ENCODE peak calls at places on chromosomes 4 and X, in five cellular contexts. One of them, this sample, is unnamed.

GRCh38 chrX:155333701-155334100 is 713 bp downstream of the CLIC2 start:
- DNase-seq in kidney: no peak
- DNase-seq in progenitor cell of endocrine pancreas: no peak
- DNase-seq in mammary epithelial cell: no peak
- DNase-seq in breast epithelium: no peak
- DNase-seq in this sample: no peak

GRCh38 chr4:23084559-23085248 is 392.0 kb downstream of the GBA3 start:
- DNase-seq in kidney: no peak
- DNase-seq in progenitor cell of endocrine pancreas: no peak
- DNase-seq in mammary epithelial cell: no peak
- DNase-seq in breast epithelium: no peak
- DNase-seq in this sample: no peak

GRCh38 chrX:129427267-129427666 is 96.0 kb downstream of the SMARCA1 start:
- DNase-seq in kidney: peak; percentile 42
- DNase-seq in progenitor cell of endocrine pancreas: no peak
- DNase-seq in mammary epithelial cell: no peak
- DNase-seq in breast epithelium: no peak
- DNase-seq in this sample: no peak

GRCh38 chr4:172705565-172705964 is 463.0 kb upstream of the GALNT7 start:
- DNase-seq in kidney: no peak
- DNase-seq in progenitor cell of endocrine pancreas: no peak
- DNase-seq in mammary epithelial cell: no peak
- DNase-seq in breast epithelium: no peak
- DNase-seq in this sample: no peak

GRCh38 chrX:18360867-18361266 is 6.4 kb upstream of the SCML2 start:
- DNase-seq in kidney: no peak
- DNase-seq in progenitor cell of endocrine pancreas: no peak
- DNase-seq in mammary epithelial cell: peak; percentile 3
- DNase-seq in breast epithelium: no peak
- DNase-seq in this sample: no peak

GRCh38 chr4:85929926-85930325 is 429.9 kb downstream of the MAPK10 start:
- DNase-seq in kidney: peak; percentile 89
- DNase-seq in progenitor cell of endocrine pancreas: no peak
- DNase-seq in mammary epithelial cell: peak; percentile 3
- DNase-seq in breast epithelium: no peak
- DNase-seq in this sample: no peak

GRCh38 chrX:130125090-130125489 is 14.8 kb upstream of the ELF4 start:
- DNase-seq in kidney: no peak
- DNase-seq in progenitor cell of endocrine pancreas: no peak
- DNase-seq in mammary epithelial cell: peak; percentile 92
- DNase-seq in breast epithelium: peak; percentile 29
- DNase-seq in this sample: no peak

GRCh38 chr4:2591189-2591588 is 54.7 kb downstream of the FAM193A start:
- DNase-seq in kidney: no peak
- DNase-seq in progenitor cell of endocrine pancreas: no peak
- DNase-seq in mammary epithelial cell: no peak
- DNase-seq in breast epithelium: no peak
- DNase-seq in this sample: no peak

GRCh38 chr4:31086771-31087330 is 366.7 kb downstream of the PCDH7 start:
- DNase-seq in kidney: no peak
- DNase-seq in progenitor cell of endocrine pancreas: no peak
- DNase-seq in mammary epithelial cell: no peak
- DNase-seq in breast epithelium: no peak
- DNase-seq in this sample: no peak

GRCh38 chrX:13899607-13900006 is 82.7 kb upstream of the GPM6B start:
- DNase-seq in kidney: no peak
- DNase-seq in progenitor cell of endocrine pancreas: no peak
- DNase-seq in mammary epithelial cell: peak; percentile 98
- DNase-seq in breast epithelium: peak; percentile 72
- DNase-seq in this sample: no peak

GRCh38 chr4:135418353-135418752 is 1216.8 kb upstream of the PABPC4L start:
- DNase-seq in kidney: no peak
- DNase-seq in progenitor cell of endocrine pancreas: no peak
- DNase-seq in mammary epithelial cell: no peak
- DNase-seq in breast epithelium: no peak
- DNase-seq in this sample: no peak

GRCh38 chr4:108148316-108148715 is 20.4 kb downstream of the LEF1 start:
- DNase-seq in kidney: no peak
- DNase-seq in progenitor cell of endocrine pancreas: no peak
- DNase-seq in mammary epithelial cell: no peak
- DNase-seq in breast epithelium: no peak
- DNase-seq in this sample: no peak

GRCh38 chr4:88008133-88008621 is 742 bp downstream of the PKD2 start:
- DNase-seq in kidney: peak; percentile 82
- DNase-seq in progenitor cell of endocrine pancreas: peak; percentile 34
- DNase-seq in mammary epithelial cell: peak; percentile 64
- DNase-seq in breast epithelium: no peak
- DNase-seq in this sample: no peak

GRCh38 chrX:141341743-141342142 is 99.4 kb upstream of the SPANXC start:
- DNase-seq in kidney: no peak
- DNase-seq in progenitor cell of endocrine pancreas: no peak
- DNase-seq in mammary epithelial cell: no peak
- DNase-seq in breast epithelium: no peak
- DNase-seq in this sample: no peak

GRCh38 chr4:5138389-5138788 is 87.1 kb downstream of the STK32B start:
- DNase-seq in kidney: no peak
- DNase-seq in progenitor cell of endocrine pancreas: no peak
- DNase-seq in mammary epithelial cell: no peak
- DNase-seq in breast epithelium: no peak
- DNase-seq in this sample: no peak

GRCh38 chr4:2363056-2363719 is 55.3 kb downstream of the ZFYVE28 start:
- DNase-seq in kidney: peak; percentile 55
- DNase-seq in progenitor cell of endocrine pancreas: no peak
- DNase-seq in mammary epithelial cell: no peak
- DNase-seq in breast epithelium: no peak
- DNase-seq in this sample: no peak

GRCh38 chrX:112642349-112642748 is 37.4 kb downstream of the LHFPL1 start:
- DNase-seq in kidney: no peak
- DNase-seq in progenitor cell of endocrine pancreas: peak; percentile 26
- DNase-seq in mammary epithelial cell: peak; percentile 43
- DNase-seq in breast epithelium: peak; percentile 18
- DNase-seq in this sample: no peak

GRCh38 chr4:180086480-180087170 is 2156.6 kb upstream of the TENM3 start:
- DNase-seq in kidney: no peak
- DNase-seq in progenitor cell of endocrine pancreas: no peak
- DNase-seq in mammary epithelial cell: no peak
- DNase-seq in breast epithelium: no peak
- DNase-seq in this sample: no peak

GRCh38 chr4:34486964-34487363 is 1757.3 kb downstream of the ARAP2 start:
- DNase-seq in kidney: no peak
- DNase-seq in progenitor cell of endocrine pancreas: no peak
- DNase-seq in mammary epithelial cell: no peak
- DNase-seq in breast epithelium: no peak
- DNase-seq in this sample: no peak

GRCh38 chrX:135345328-135345645 is 36.0 kb downstream of the ETDC start:
- DNase-seq in kidney: no peak
- DNase-seq in progenitor cell of endocrine pancreas: no peak
- DNase-seq in mammary epithelial cell: peak; percentile 29
- DNase-seq in breast epithelium: no peak
- DNase-seq in this sample: no peak

GRCh38 chr4:39205476-39205875 is 23.1 kb downstream of the WDR19 start:
- DNase-seq in kidney: no peak
- DNase-seq in progenitor cell of endocrine pancreas: no peak
- DNase-seq in mammary epithelial cell: no peak
- DNase-seq in breast epithelium: no peak
- DNase-seq in this sample: no peak

GRCh38 chr4:188196134-188196735 is 57.0 kb downstream of the TRIML1 start:
- DNase-seq in kidney: no peak
- DNase-seq in progenitor cell of endocrine pancreas: no peak
- DNase-seq in mammary epithelial cell: no peak
- DNase-seq in breast epithelium: no peak
- DNase-seq in this sample: peak; percentile 54

GRCh38 chrX:56947695-56948094 is 47.6 kb downstream of the SPIN3 start:
- DNase-seq in kidney: no peak
- DNase-seq in progenitor cell of endocrine pancreas: no peak
- DNase-seq in mammary epithelial cell: peak; percentile 48
- DNase-seq in breast epithelium: no peak
- DNase-seq in this sample: no peak

GRCh38 chrX:9392445-9392844 is 72.4 kb upstream of the TBL1X start:
- DNase-seq in kidney: no peak
- DNase-seq in progenitor cell of endocrine pancreas: no peak
- DNase-seq in mammary epithelial cell: no peak
- DNase-seq in breast epithelium: no peak
- DNase-seq in this sample: no peak

GRCh38 chr4:184424993-184425758 is 49.2 kb downstream of the IRF2 start:
- DNase-seq in kidney: no peak
- DNase-seq in progenitor cell of endocrine pancreas: no peak
- DNase-seq in mammary epithelial cell: peak; percentile 61
- DNase-seq in breast epithelium: peak; percentile 25
- DNase-seq in this sample: no peak

GRCh38 chr4:63302078-63302477 is 1107.2 kb downstream of the TECRL start:
- DNase-seq in kidney: no peak
- DNase-seq in progenitor cell of endocrine pancreas: no peak
- DNase-seq in mammary epithelial cell: no peak
- DNase-seq in breast epithelium: no peak
- DNase-seq in this sample: no peak

DNA sequence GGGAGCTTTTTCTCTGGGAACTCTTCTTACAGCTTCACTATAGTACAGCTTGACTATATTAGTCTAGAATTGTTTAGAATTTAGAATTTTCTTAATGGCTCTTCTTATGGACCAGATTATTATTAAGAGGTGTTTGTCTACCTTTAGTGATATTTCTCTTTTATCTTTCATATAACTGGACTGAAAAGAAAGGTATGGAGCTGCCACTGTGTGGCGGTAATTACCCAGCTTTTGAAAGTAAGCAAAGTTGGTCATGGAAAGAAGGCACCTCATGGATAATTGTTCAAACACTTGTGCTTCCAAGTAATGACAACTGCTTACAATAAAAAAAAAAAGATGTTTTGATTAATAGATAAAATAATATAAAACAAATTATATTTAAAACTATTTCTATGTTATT is 1112.5 kb downstream of the TECRL start:
- DNase-seq in kidney: no peak
- DNase-seq in progenitor cell of endocrine pancreas: no peak
- DNase-seq in mammary epithelial cell: no peak
- DNase-seq in breast epithelium: no peak
- DNase-seq in this sample: no peak
- TF ChIP-seq CTCF in kidney: no peak
- TF ChIP-seq CTCF in progenitor cell of endocrine pancreas: peak; percentile 47
- TF ChIP-seq CTCF in mammary epithelial cell: no peak
- TF ChIP-seq CTCF in breast epithelium: no peak
- TF ChIP-seq CTCF in this sample: peak; percentile 28

GRCh38 chr4:140233811-140234696 is 80.1 kb upstream of the MAML3 start:
- DNase-seq in kidney: no peak
- DNase-seq in progenitor cell of endocrine pancreas: no peak
- DNase-seq in mammary epithelial cell: no peak
- DNase-seq in breast epithelium: no peak
- DNase-seq in this sample: no peak
- TF ChIP-seq CTCF in kidney: no peak
- TF ChIP-seq CTCF in progenitor cell of endocrine pancreas: no peak
- TF ChIP-seq CTCF in mammary epithelial cell: no peak
- TF ChIP-seq CTCF in breast epithelium: no peak
- TF ChIP-seq CTCF in this sample: no peak

DNA sequence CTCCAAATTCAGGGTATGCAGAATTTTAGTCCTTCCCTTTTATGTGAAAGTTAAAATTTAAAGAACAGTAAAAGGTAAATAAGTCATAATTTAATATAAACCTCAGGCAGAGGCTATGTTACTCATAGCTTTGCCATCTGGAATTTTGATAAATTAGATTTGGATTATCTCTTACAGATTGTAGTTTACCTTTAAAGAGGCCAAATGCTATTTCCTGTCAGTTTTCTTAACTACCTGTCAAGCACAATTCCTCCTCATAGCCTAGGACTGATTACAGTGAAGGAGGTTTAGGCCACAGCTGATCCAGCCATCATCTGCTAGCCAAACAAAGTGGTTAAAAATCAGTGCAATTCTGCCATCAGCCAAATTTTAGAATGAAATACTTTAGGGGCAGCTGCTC is 128.1 kb downstream of the MFAP3L start:
- DNase-seq in kidney: no peak
- DNase-seq in progenitor cell of endocrine pancreas: no peak
- DNase-seq in mammary epithelial cell: no peak
- DNase-seq in breast epithelium: no peak
- DNase-seq in this sample: no peak
- TF ChIP-seq CTCF in kidney: no peak
- TF ChIP-seq CTCF in progenitor cell of endocrine pancreas: no peak
- TF ChIP-seq CTCF in mammary epithelial cell: no peak
- TF ChIP-seq CTCF in breast epithelium: no peak
- TF ChIP-seq CTCF in this sample: no peak

DNA sequence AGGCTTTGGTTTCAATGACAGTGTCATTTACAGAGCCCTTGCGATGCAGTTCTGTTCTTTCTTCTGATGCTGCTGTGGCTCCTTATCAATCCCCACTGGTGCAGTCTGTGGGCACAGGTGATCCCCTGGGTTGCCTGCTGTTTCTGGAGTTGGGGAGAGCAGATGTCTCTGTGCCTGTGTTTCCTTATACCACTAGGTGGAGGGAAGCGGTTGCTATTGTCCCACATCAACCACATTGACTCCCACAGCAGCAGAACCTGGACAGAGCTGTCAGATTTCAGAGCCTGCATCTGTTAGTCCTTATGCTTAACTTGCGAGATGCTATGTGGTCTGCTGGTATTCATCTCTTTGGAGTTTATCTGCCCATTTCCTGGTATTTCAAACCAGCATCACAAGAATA is 57.7 kb downstream of the NEIL3 start:
- DNase-seq in kidney: no peak
- DNase-seq in progenitor cell of endocrine pancreas: no peak
- DNase-seq in mammary epithelial cell: peak; percentile 12
- DNase-seq in breast epithelium: no peak
- DNase-seq in this sample: no peak
- TF ChIP-seq CTCF in kidney: no peak
- TF ChIP-seq CTCF in progenitor cell of endocrine pancreas: peak; percentile 37
- TF ChIP-seq CTCF in mammary epithelial cell: peak; percentile 42
- TF ChIP-seq CTCF in breast epithelium: no peak
- TF ChIP-seq CTCF in this sample: no peak

DNA sequence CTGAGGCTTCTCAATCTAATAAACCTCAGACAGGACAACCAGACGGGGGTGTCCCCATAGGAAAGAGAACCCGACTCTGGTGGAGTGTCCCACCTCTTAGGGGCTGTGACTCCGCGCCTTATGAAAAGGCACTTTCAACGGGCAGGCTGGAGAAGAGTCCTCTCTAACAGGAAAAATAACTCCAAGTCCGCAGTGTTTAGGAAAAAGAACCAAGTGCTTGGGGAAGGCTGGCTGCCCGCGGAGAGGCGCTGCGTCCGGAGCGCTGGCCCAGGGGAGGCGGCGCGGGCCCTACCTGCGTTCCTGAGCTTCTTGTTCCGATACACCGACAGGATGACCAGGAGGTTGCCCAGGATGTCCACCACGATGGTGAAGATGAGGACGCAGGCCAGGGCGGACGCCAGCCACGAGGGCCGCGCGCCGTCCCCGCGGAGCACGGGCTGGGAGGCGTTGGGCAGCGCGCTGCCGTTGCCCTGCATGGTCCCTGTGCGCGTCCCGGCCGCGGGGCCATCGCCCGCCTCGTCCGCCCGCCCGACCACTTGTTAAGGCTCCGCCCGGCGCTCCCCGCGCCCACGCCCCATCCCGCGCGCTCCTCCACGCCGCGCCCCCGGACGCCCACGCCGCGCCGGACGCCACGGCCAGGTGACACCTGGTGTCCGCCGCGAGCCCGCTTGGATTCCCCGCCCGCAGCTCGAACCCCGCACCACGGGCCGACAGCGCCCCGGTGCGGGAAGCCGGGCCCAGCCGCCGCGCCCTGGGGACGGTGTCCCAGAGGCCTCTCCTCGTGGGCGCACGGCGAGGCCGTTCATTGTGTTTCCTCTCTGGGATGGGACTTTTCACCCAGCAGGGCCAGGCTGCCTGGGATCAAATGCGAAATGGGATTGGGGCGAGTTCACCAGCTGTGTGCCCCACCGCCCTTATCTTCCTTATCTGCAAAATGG is at the start of gene MTNR1A:
- DNase-seq in kidney: no peak
- DNase-seq in progenitor cell of endocrine pancreas: peak; percentile 51
- DNase-seq in mammary epithelial cell: no peak
- DNase-seq in breast epithelium: no peak
- DNase-seq in this sample: no peak
- TF ChIP-seq CTCF in kidney: peak; percentile 42
- TF ChIP-seq CTCF in progenitor cell of endocrine pancreas: peak; percentile 67
- TF ChIP-seq CTCF in mammary epithelial cell: peak; percentile 29
- TF ChIP-seq CTCF in breast epithelium: no peak
- TF ChIP-seq CTCF in this sample: no peak

This sample was measured in D721Med.